ENCODE peak calls at places on chromosomes 12 and 14, in nine cellular contexts. U, N, E, R, V, H, S, J and G are unnamed samples.

GRCh38 chr14:64760146-64760755 is 56.0 kb downstream of the PLEKHG3 start:
- DNase-seq in U (peak; percentile 39), V (peak; percentile 68), H (peak; percentile 17), S (no peak), R (peak; percentile 48), J (peak; percentile 81), E (peak; percentile 94), N (no peak), G (peak; percentile 63)

GRCh38 chr12:79451365-79451764 is 239.4 kb downstream of the PAWR start:
- DNase-seq in J (no peak), N (no peak), R (no peak), V (no peak), E (no peak), S (no peak), U (no peak), H (peak; percentile 16), G (no peak)

GRCh38 chr14:94697773-94698556 is 71.9 kb downstream of the GSC start:
- DNase-seq in S (no peak), H (no peak), R (no peak), N (no peak), J (no peak), V (no peak), U (no peak), E (no peak), G (no peak)

GRCh38 chr14:57492859-57493258 is 798 bp downstream of the CCDC198 start:
- DNase-seq in E (no peak), S (no peak), R (no peak), U (no peak), H (peak; percentile 78), V (peak; percentile 43), N (no peak), J (no peak), G (no peak)

GRCh38 chr12:76340680-76341435 is 7.4 kb downstream of the BBS10 start:
- DNase-seq in V (no peak), U (no peak), E (no peak), H (no peak), S (no peak), J (no peak), R (peak; percentile 8), N (no peak), G (no peak)

GRCh38 chr12:26010293-26010821 is 51.9 kb downstream of the RASSF8 start:
- DNase-seq in N (no peak), H (peak; percentile 65), E (no peak), U (no peak), J (no peak), R (no peak), V (no peak), S (no peak), G (no peak)

GRCh38 chr12:128969480-128970055 is 116.3 kb downstream of the GLT1D1 start:
- DNase-seq in V (peak; percentile 74), N (no peak), R (peak; percentile 52), J (no peak), S (no peak), H (no peak), U (no peak), E (peak; percentile 94), G (no peak)

GRCh38 chr12:89333564-89334252 is 18.6 kb downstream of the DUSP6 start:
- DNase-seq in H (no peak), U (no peak), V (peak; percentile 16), R (no peak), N (no peak), J (no peak), S (no peak), E (peak; percentile 50), G (no peak)

GRCh38 chr12:70467908-70468733 is 102.0 kb downstream of the KCNMB4 start:
- DNase-seq in V (no peak), N (no peak), U (no peak), J (no peak), R (no peak), E (no peak), S (no peak), H (no peak), G (no peak)

GRCh38 chr14:39351708-39352107 is 80.5 kb downstream of the FBXO33 start:
- DNase-seq in S (no peak), J (no peak), V (no peak), H (no peak), N (no peak), E (no peak), U (no peak), R (no peak), G (no peak)

GRCh38 chr14:89920041-89920440 is 34.5 kb downstream of the EFCAB11 start:
- DNase-seq in E (no peak), N (no peak), S (no peak), V (no peak), U (no peak), R (no peak), H (no peak), J (no peak), G (no peak)

GRCh38 chr12:52837781-52838736 is 3.9 kb upstream of the KRT79 start:
- DNase-seq in J (no peak), N (no peak), H (no peak), S (no peak), R (no peak), U (no peak), V (no peak), E (no peak), G (no peak)

GRCh38 chr14:77271113-77271710 is at the start of gene NGB:
- DNase-seq in J (no peak), R (no peak), E (peak; percentile 67), S (no peak), H (no peak), U (no peak), V (no peak), N (no peak), G (no peak)

GRCh38 chr12:48165089-48166031 is 8.0 kb upstream of the ASB8 start:
- DNase-seq in V (peak; percentile 79), N (no peak), H (peak; percentile 67), J (no peak), U (no peak), S (no peak), E (peak; percentile 78), R (peak; percentile 76), G (no peak)

GRCh38 chr14:39442293-39442692 is 10.1 kb upstream of the FBXO33 start:
- DNase-seq in U (no peak), R (no peak), E (no peak), V (no peak), H (peak; percentile 18), S (no peak), N (no peak), J (no peak), G (no peak)

GRCh38 chr14:69288001-69288771 is 28.2 kb downstream of the GALNT16 start:
- DNase-seq in H (peak; percentile 92), V (no peak), E (peak; percentile 58), S (no peak), J (no peak), R (no peak), N (no peak), U (peak; percentile 71), G (no peak)
- TF ChIP-seq CTCF in H (peak; percentile 57), V (peak; percentile 23), E (peak; percentile 48), S (peak; percentile 30), J (no peak), R (peak; percentile 27), N (no peak), U (peak; percentile 24), G (no peak)

DNA sequence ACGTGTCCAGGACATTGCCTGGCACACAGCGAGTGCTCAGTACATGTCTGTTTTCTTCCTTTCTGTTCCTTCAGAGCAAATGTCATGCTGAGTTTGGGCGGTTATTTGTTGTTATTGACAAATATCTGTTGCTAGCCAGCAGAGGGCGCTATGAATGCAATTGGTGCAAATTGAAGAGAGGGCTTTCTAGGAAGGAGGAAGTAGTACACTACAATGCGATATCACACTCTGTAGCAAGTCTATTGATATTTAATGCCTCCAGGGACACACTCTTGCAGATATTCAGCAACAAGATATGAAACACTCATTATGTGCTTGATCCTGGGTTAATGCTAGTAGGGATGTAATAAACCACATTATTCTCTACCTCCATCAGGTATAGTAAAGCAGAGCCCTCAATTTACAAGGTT is 267.3 kb upstream of the SRRM4 start:
- DNase-seq in J (no peak), R (peak; percentile 71), V (peak; percentile 57), H (no peak), U (no peak), N (no peak), S (no peak), E (peak; percentile 86), G (no peak)
- TF ChIP-seq CTCF in J (peak; percentile 14), R (peak; percentile 92), V (peak; percentile 49), H (peak; percentile 4), U (no peak), N (no peak), S (peak; percentile 9), E (peak; percentile 88), G (no peak)

DNA sequence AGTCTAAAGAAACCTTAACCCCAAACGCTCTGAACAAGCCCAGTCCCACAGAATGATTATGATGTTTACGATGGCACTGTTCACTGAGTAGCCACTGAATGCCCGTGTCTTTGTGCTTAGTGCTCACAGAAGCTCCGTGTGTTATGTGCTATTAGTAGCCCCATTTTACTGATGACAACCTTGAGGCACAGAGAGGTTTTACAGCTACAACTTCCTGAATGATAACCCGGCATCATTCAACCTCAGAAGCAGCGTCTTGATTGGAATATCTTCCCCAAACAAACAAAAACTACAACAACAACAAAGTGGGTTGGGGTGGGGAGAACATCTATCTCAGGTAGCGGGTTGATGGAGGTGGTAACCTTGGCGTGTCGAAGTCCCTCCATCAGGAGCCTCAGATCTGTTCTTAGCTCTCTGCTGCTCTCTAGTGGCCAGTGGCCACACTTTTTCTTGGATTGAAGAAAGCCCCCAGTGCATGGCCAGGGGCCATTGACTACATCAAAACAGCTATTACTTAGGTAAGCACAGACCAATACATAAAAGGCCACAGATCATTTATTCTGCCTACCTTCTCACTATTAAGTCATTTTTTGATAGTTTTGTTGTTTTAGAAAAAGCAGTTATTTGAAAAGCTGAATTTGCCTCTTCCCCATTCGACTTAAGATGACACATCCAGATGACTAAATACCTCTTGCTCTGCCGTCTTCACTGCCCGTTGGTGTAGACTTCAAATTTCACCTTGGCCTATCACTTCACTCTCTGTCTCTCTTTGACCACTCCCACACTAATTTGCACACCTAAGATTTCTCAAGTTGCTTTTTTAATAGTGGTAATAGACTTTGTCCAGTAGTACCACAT is 376.9 kb downstream of the GALC start:
- DNase-seq in H (peak; percentile 40), E (peak; percentile 93), J (peak; percentile 17), N (no peak), V (peak; percentile 82), S (peak; percentile 81), U (peak; percentile 54), R (peak; percentile 83), G (no peak)
- TF ChIP-seq CTCF in H (peak; percentile 79), E (peak; percentile 95), J (no peak), N (peak; percentile 50), V (peak; percentile 82), S (peak; percentile 60), U (peak; percentile 57), R (peak; percentile 92), G (peak; percentile 19)

DNA sequence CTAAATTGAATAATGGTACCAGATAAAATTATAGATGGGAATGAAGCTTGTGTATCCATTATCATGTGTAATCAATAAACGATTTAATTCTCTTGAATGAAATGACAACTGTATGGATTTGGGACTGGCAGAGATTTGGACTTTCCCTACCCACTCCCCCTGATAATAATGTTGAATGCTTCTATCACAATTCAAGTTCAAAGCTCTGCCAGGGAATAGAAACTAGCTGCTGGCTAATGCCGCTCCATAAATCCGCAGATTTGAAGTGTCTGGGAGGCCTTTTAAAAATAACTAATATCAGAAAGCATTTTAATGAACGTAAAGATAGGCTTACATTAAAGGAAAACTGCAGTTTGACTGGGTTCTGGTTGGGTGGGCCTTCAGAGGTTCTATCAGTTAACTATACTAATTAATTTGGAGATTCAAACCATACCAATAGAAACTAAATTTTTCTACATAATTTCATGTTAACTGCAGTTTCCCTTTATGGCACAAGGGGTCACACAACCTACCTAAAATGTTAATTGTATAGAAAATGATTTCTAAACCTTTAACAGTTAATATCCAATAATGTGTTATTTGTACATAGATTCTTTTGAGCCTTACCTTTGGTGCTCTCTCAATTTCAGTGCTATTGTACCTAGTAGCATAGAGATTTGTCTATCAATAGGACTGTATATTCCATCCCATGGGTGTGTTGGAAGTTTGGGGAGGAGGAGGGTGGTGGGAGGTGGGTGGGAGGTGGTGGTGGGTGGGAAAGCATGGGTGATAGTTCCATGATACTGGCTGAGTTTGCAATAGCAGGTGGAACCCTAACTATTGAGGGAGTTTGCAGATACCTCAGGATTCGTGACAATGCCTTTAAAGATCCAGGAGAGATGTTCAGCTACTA is 4.9 kb downstream of the HNRNPA1 start:
- DNase-seq in R (no peak), E (no peak), V (no peak), N (no peak), H (no peak), U (no peak), S (no peak), J (no peak), G (no peak)
- TF ChIP-seq CTCF in R (peak; percentile 69), E (peak; percentile 67), V (peak; percentile 45), N (no peak), H (peak; percentile 54), U (no peak), S (no peak), J (no peak), G (peak; percentile 36)